ENCODE peak calls at places on chromosomes 2 and 18, in six cellular contexts. L, U, Q, X, P and S are unnamed samples.

GRCh38 chr2:2668681-2669265 is 337.7 kb upstream of the MYT1L start:
- DNase-seq in L (no peak), U (no peak), Q (no peak), X (no peak), P (no peak), S (no peak)

GRCh38 chr2:196759378-196759706 is 40.1 kb downstream of the GTF3C3 start:
- DNase-seq in L (no peak), U (no peak), Q (no peak), X (no peak), P (no peak), S (no peak)

GRCh38 chr18:28905509-28905908 is 728.6 kb upstream of the CDH2 start:
- DNase-seq in L (no peak), U (no peak), Q (no peak), X (no peak), P (no peak), S (no peak)

GRCh38 chr2:72144746-72145657 is 2.7 kb downstream of the CYP26B1 start:
- DNase-seq in L (no peak), U (no peak), Q (no peak), X (peak), P (no peak), S (no peak)

GRCh38 chr2:120906914-120907313 is 171.2 kb downstream of the GLI2 start:
- DNase-seq in L (no peak), U (no peak), Q (no peak), X (no peak), P (no peak), S (no peak)

GRCh38 chr2:11807156-11808015 is 61.0 kb downstream of the LPIN1 start:
- DNase-seq in L (no peak), U (no peak), Q (no peak), X (no peak), P (peak), S (no peak)

GRCh38 chr2:178914259-178914849 is 107.1 kb upstream of the TTN start:
- DNase-seq in L (peak), U (peak), Q (peak), X (peak), P (peak), S (peak)

GRCh38 chr2:8662239-8662879 is 19.5 kb upstream of the ID2 start:
- DNase-seq in L (peak), U (no peak), Q (no peak), X (no peak), P (no peak), S (no peak)

GRCh38 chr2:88092773-88093172 is 25.1 kb downstream of the SMYD1 start:
- DNase-seq in L (no peak), U (no peak), Q (no peak), X (no peak), P (peak), S (no peak)

GRCh38 chr2:33541243-33541642 is 57.9 kb downstream of the FAM98A start:
- DNase-seq in L (no peak), U (no peak), Q (no peak), X (no peak), P (no peak), S (no peak)

GRCh38 chr18:52716926-52717325 is 376.9 kb downstream of the DCC start:
- DNase-seq in L (no peak), U (no peak), Q (no peak), X (no peak), P (no peak), S (no peak)

GRCh38 chr2:26537069-26537825 is 59.3 kb upstream of the OTOF start:
- DNase-seq in L (no peak), U (no peak), Q (no peak), X (no peak), P (no peak), S (no peak)

GRCh38 chr18:73043231-73044000 is 175.6 kb upstream of the NETO1 start:
- DNase-seq in L (no peak), U (no peak), Q (no peak), X (no peak), P (no peak), S (no peak)

GRCh38 chr2:66575625-66576371 is 140.9 kb downstream of the MEIS1 start:
- DNase-seq in L (no peak), U (no peak), Q (no peak), X (no peak), P (peak), S (no peak)

GRCh38 chr2:100260712-100261620 is 61.3 kb downstream of the LONRF2 start:
- DNase-seq in L (peak), U (no peak), Q (peak), X (no peak), P (peak), S (peak)

GRCh38 chr2:39660612-39661196 is 5.0 kb upstream of the TMEM178A start:
- DNase-seq in L (no peak), U (no peak), Q (no peak), X (no peak), P (peak), S (no peak)

GRCh38 chr2:64650722-64651338 is 2.9 kb downstream of the SERTAD2 start:
- DNase-seq in L (no peak), U (no peak), Q (no peak), X (no peak), P (no peak), S (no peak)

GRCh38 chr2:207394812-207395534 is 134.8 kb upstream of the CREB1 start:
- DNase-seq in L (peak), U (no peak), Q (peak), X (no peak), P (peak), S (no peak)

GRCh38 chr2:144513388-144514100 is 6.4 kb downstream of the ZEB2 start:
- DNase-seq in L (no peak), U (no peak), Q (no peak), X (peak), P (peak), S (no peak)

GRCh38 chr2:105515581-105516415 is 116.9 kb upstream of the FHL2 start:
- DNase-seq in L (no peak), U (no peak), Q (no peak), X (no peak), P (no peak), S (no peak)

GRCh38 chr18:74532511-74533025 is 1.7 kb upstream of the CNDP1 start:
- DNase-seq in L (no peak), U (no peak), Q (no peak), X (no peak), P (no peak), S (no peak)

GRCh38 chr2:26300234-26300641 is 45.7 kb upstream of the SELENOI start:
- DNase-seq in L (no peak), U (no peak), Q (no peak), X (no peak), P (no peak), S (peak)

GRCh38 chr2:183070942-183071844 is 7.4 kb upstream of the DUSP19 start:
- DNase-seq in L (no peak), U (no peak), Q (no peak), X (no peak), P (no peak), S (no peak)

GRCh38 chr2:176830362-176830761 is 382.2 kb upstream of the HNRNPA3 start:
- DNase-seq in L (no peak), U (no peak), Q (no peak), X (no peak), P (no peak), S (no peak)

GRCh38 chr2:111094686-111095085 is 26.0 kb upstream of the BCL2L11 start:
- DNase-seq in L (no peak), U (no peak), Q (no peak), X (no peak), P (no peak), S (no peak)

GRCh38 chr18:80169607-80170006 is 60.5 kb downstream of the ADNP2 start:
- DNase-seq in L (no peak), U (no peak), Q (no peak), X (no peak), P (no peak), S (no peak)

GRCh38 chr2:65057391-65058052 is 1.3 kb downstream of the CEP68 start:
- DNase-seq in L (no peak), U (peak), Q (no peak), X (peak), P (peak), S (peak)

GRCh38 chr2:53813151-53813550 is 26.3 kb downstream of the ERLEC1 start:
- DNase-seq in L (no peak), U (no peak), Q (no peak), X (no peak), P (no peak), S (no peak)

GRCh38 chr2:207239754-207240494 is 74.2 kb upstream of the KLF7 start:
- DNase-seq in L (no peak), U (no peak), Q (no peak), X (no peak), P (no peak), S (no peak)

GRCh38 chr2:7191927-7192326 is 274.7 kb downstream of the RNF144A start:
- DNase-seq in L (peak), U (no peak), Q (no peak), X (no peak), P (no peak), S (no peak)

GRCh38 chr2:232871835-232872736 is 2.0 kb downstream of the SNORC start:
- DNase-seq in L (no peak), U (no peak), Q (no peak), X (no peak), P (no peak), S (no peak)

GRCh38 chr2:1882471-1882870 is 138.2 kb upstream of the PXDN start:
- DNase-seq in L (no peak), U (no peak), Q (no peak), X (no peak), P (no peak), S (no peak)

GRCh38 chr18:54360406-54360805 is 2.7 kb downstream of the C18orf54 start:
- DNase-seq in L (no peak), U (no peak), Q (no peak), X (no peak), P (no peak), S (no peak)